ENCODE peak calls at places on chromosomes 2 and 18, in ten cellular contexts. R, M, H, K, E, N, Z, P, Q and W are unnamed samples.

GRCh38 chr2:175766880-175767279 is 235.2 kb downstream of the LNPK start:
- DNase-seq in Q (no peak), M (no peak), N (no peak), P (peak; percentile 9), K (no peak), E (no peak), R (no peak), Z (no peak), H (no peak), W (no peak)

GRCh38 chr18:12048010-12048826 is 45.4 kb upstream of the ANKRD62 start:
- DNase-seq in R (no peak), Z (no peak), N (no peak), P (no peak), E (no peak), M (no peak), H (no peak), Q (peak; percentile 70), K (no peak), W (no peak)

GRCh38 chr2:23385748-23386421 is 906 bp downstream of the KLHL29 start:
- DNase-seq in Z (peak; percentile 21), N (no peak), H (no peak), K (no peak), Q (peak; percentile 31), E (no peak), P (peak; percentile 84), M (peak; percentile 60), R (peak; percentile 16), W (no peak)

GRCh38 chr2:102803897-102804217 is 42.0 kb downstream of the TMEM182 start:
- DNase-seq in R (no peak), P (no peak), E (no peak), M (no peak), H (no peak), Z (no peak), K (no peak), N (no peak), Q (no peak), W (no peak)

GRCh38 chr2:173720310-173720709 is 244.9 kb downstream of the SP3 start:
- DNase-seq in M (no peak), K (no peak), P (peak; percentile 48), N (no peak), H (no peak), R (no peak), Z (no peak), Q (no peak), E (no peak), W (no peak)

GRCh38 chr2:38301340-38301968 is 75.6 kb downstream of the ATL2 start:
- DNase-seq in Z (no peak), E (no peak), H (no peak), R (no peak), P (no peak), Q (no peak), M (no peak), K (no peak), N (no peak), W (no peak)

GRCh38 chr2:152036611-152037469 is 62.0 kb downstream of the CACNB4 start:
- DNase-seq in N (peak; percentile 48), M (peak; percentile 82), H (peak; percentile 9), P (peak; percentile 66), Z (peak; percentile 33), E (peak; percentile 48), K (peak; percentile 66), R (peak; percentile 54), Q (peak; percentile 78), W (peak; percentile 49)

GRCh38 chr18:11512096-11513030 is 97.0 kb upstream of the SLC35G4 start:
- DNase-seq in R (no peak), P (no peak), K (no peak), Q (no peak), Z (no peak), H (no peak), N (no peak), M (peak; percentile 9), E (no peak), W (no peak)

GRCh38 chr18:9796933-9797549 is 88.7 kb upstream of the TXNDC2 start:
- DNase-seq in Q (no peak), H (no peak), N (no peak), M (no peak), Z (no peak), R (no peak), P (no peak), E (peak; percentile 49), K (no peak), W (no peak)

GRCh38 chr18:32378705-32379104 is 92.0 kb downstream of the GAREM1 start:
- DNase-seq in Z (no peak), K (no peak), R (no peak), M (no peak), P (no peak), E (no peak), H (no peak), Q (no peak), N (no peak), W (no peak)

GRCh38 chr2:174778479-174778962 is 14.2 kb upstream of the CHRNA1 start:
- DNase-seq in R (no peak), N (no peak), P (peak; percentile 85), E (no peak), Z (peak; percentile 52), Q (no peak), K (peak; percentile 48), M (no peak), H (peak; percentile 10), W (no peak)

GRCh38 chr2:241300000-241300399 is 15.5 kb downstream of the HDLBP start:
- DNase-seq in E (no peak), K (no peak), N (no peak), H (no peak), R (no peak), Z (no peak), M (no peak), Q (peak; percentile 28), P (no peak), W (no peak)

GRCh38 chr2:70777450-70777849 is 9.4 kb upstream of the ADD2 start:
- DNase-seq in E (no peak), Q (no peak), H (no peak), R (no peak), P (no peak), N (no peak), Z (no peak), K (no peak), M (no peak), W (no peak)

GRCh38 chr18:79911871-79912270 is 39.6 kb downstream of the SLC66A2 start:
- DNase-seq in Q (no peak), E (no peak), K (peak; percentile 3), P (no peak), M (no peak), R (no peak), N (no peak), Z (no peak), H (no peak), W (no peak)

GRCh38 chr18:51350081-51350480 is 152.6 kb upstream of the MEX3C start:
- DNase-seq in H (no peak), N (no peak), P (no peak), M (no peak), R (no peak), Q (no peak), K (no peak), E (no peak), Z (no peak), W (no peak)